ENCODE peak calls at places on chromosomes 16 and 17, in seven cellular contexts. Q is coronary artery, N is astrocyte, O is cardiac muscle cell, G is astrocyte of the spinal cord, H is T-cell, E is GM06990. R is an unnamed sample.

GRCh38 chr17:71828182-71828596 is 292.6 kb upstream of the SOX9 start:
- DNase-seq in G (peak; percentile 93), H (no peak), E (no peak), Q (no peak), O (peak; percentile 17), N (peak; percentile 75), R (no peak)

GRCh38 chr16:26765087-26765486 is 301.6 kb upstream of the C16orf82 start:
- DNase-seq in Q (no peak), E (no peak), G (no peak), H (no peak), N (no peak), O (no peak), R (no peak)

GRCh38 chr17:15651583-15652110 is 32.1 kb upstream of the FBXW10B start:
- DNase-seq in H (peak; percentile 21), Q (peak; percentile 95), N (peak; percentile 98), E (peak; percentile 33), O (peak; percentile 97), G (peak; percentile 99), R (no peak)

GRCh38 chr17:1013729-1014090 is 16.8 kb downstream of the TIMM22 start:
- DNase-seq in H (no peak), Q (peak; percentile 64), E (no peak), G (no peak), N (no peak), O (no peak), R (no peak)

GRCh38 chr17:49548051-49548505 is 27.6 kb upstream of the NXPH3 start:
- DNase-seq in N (no peak), G (no peak), E (no peak), H (no peak), O (no peak), Q (no peak), R (no peak)

GRCh38 chr17:38460082-38460715 is 31.9 kb downstream of the ARHGAP23 start:
- DNase-seq in N (no peak), Q (no peak), G (no peak), O (no peak), H (no peak), E (no peak), R (no peak)

GRCh38 chr17:333626-334396 is 18.8 kb downstream of the RPH3AL start:
- DNase-seq in E (no peak), G (peak; percentile 12), O (peak; percentile 58), H (peak; percentile 18), Q (no peak), N (peak; percentile 39), R (peak; percentile 62)

GRCh38 chr17:6163632-6164319 is 93.6 kb downstream of the WSCD1 start:
- DNase-seq in E (no peak), G (peak; percentile 7), N (peak; percentile 21), H (no peak), Q (no peak), O (peak; percentile 1), R (no peak)

GRCh38 chr16:50587543-50587942 is 39.3 kb downstream of the NKD1 start:
- DNase-seq in G (no peak), Q (no peak), O (no peak), N (no peak), H (no peak), E (no peak), R (no peak)

GRCh38 chr17:77394540-77395295 is 253.9 kb downstream of the SEC14L1 start:
- DNase-seq in O (peak; percentile 74), E (no peak), H (no peak), N (peak; percentile 79), Q (no peak), G (no peak), R (no peak)

GRCh38 chr16:20415541-20415940 is 6.2 kb downstream of the ACSM5 start:
- DNase-seq in Q (no peak), E (no peak), G (no peak), H (no peak), N (no peak), O (peak; percentile 10), R (no peak)

R was measured in CD8-positive, alpha-beta memory T cell.